ENCODE peak calls at places on chromosomes 13 and 19, in nine cellular contexts. C, T, U, Z, B, X, V, W and K are unnamed samples.

GRCh38 chr19:13169769-13170168 is 19.6 kb downstream of the IER2 start:
- DNase-seq in Z (peak), T (peak), X (peak), V (no peak), U (no peak), W (no peak), C (peak), B (peak), K (no peak)

GRCh38 chr19:4577020-4577782 is 17.7 kb upstream of the SEMA6B start:
- DNase-seq in T (no peak), Z (peak), X (no peak), V (no peak), U (no peak), C (no peak), B (no peak), W (no peak), K (no peak)

GRCh38 chr13:109816979-109817275 is 30.5 kb upstream of the IRS2 start:
- DNase-seq in U (no peak), C (no peak), T (no peak), X (peak), W (no peak), V (no peak), Z (peak), B (peak), K (no peak)

GRCh38 chr19:38615007-38615581 is 2.7 kb downstream of the MAP4K1 start:
- DNase-seq in Z (no peak), V (no peak), W (no peak), T (no peak), B (no peak), X (no peak), C (no peak), U (no peak), K (no peak)

GRCh38 chr13:113401452-113402415 is 37.8 kb upstream of the GRTP1 start:
- DNase-seq in T (no peak), C (no peak), U (no peak), V (no peak), B (no peak), X (no peak), Z (no peak), W (no peak), K (no peak)

GRCh38 chr13:97256343-97256783 is 34.2 kb downstream of the MBNL2 start:
- DNase-seq in T (no peak), W (peak), U (no peak), V (no peak), C (no peak), B (peak), X (peak), Z (peak), K (no peak)

GRCh38 chr13:111925146-111925875 is 141.6 kb upstream of the SOX1 start:
- DNase-seq in X (no peak), B (no peak), T (no peak), W (no peak), Z (no peak), C (no peak), V (no peak), U (no peak), K (no peak)

GRCh38 chr13:41981961-41982723 is 21.2 kb upstream of the VWA8 start:
- DNase-seq in V (no peak), U (no peak), T (no peak), X (peak), C (no peak), W (no peak), B (peak), Z (no peak), K (no peak)

GRCh38 chr19:56253737-56254136 is 18.8 kb upstream of the EDDM13 start:
- DNase-seq in T (no peak), Z (peak), B (peak), V (no peak), W (peak), X (peak), C (no peak), U (no peak), K (no peak)

GRCh38 chr13:26007774-26008173 is 44.0 kb downstream of the SHISA2 start:
- DNase-seq in Z (no peak), W (no peak), U (no peak), B (no peak), T (no peak), X (no peak), C (no peak), V (no peak), K (no peak)

GRCh38 chr19:10966809-10967208 is 6.0 kb downstream of the SMARCA4 start:
- DNase-seq in W (no peak), T (no peak), Z (no peak), U (no peak), X (no peak), V (no peak), B (no peak), C (no peak), K (no peak)
- TF ChIP-seq CTCF in W (no peak), T (no peak), Z (no peak), U (no peak), X (no peak), V (no peak), B (no peak), C (no peak), K (no peak)

DNA sequence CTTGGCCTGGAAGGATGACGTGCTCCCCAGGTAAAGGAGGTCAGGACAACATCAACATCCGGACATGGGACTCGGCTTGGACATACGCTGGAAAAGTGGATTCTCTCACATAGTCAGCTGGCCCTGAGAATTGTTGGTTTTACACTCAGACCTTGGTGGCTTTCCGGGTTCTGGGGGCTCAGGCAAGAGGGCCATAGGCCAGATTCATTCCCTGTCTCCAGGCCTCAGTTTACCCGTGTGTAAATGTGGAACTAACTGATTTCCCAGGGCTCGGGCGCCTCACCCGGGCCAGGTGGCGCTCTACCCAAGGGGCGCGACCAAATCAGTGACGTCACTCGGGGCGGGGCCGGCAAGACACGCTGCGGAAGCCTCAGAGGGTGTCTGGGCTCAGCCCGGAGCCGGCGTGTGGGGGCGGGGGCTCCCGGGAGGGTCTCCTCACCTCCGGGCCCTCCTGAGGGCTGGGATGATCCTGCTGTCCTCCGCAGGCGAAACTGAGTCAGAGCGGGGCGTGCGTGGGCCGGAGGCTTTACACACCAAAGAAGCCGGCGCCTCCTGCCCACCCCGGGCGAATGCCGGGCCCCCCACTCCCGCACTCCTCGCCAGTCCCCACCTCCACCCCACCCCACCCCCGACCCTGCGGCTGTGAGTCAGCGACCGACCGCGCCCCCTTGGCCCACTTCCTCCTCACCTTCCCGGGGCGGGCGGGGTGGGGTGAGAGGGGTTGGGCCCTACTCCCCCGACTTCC is 861 bp upstream of the VASP start:
- DNase-seq in C (peak), B (peak), V (peak), Z (peak), X (peak), T (peak), U (peak), W (peak), K (peak)
- TF ChIP-seq CTCF in C (peak), B (peak), V (no peak), Z (peak), X (peak), T (peak), U (no peak), W (peak), K (no peak)

DNA sequence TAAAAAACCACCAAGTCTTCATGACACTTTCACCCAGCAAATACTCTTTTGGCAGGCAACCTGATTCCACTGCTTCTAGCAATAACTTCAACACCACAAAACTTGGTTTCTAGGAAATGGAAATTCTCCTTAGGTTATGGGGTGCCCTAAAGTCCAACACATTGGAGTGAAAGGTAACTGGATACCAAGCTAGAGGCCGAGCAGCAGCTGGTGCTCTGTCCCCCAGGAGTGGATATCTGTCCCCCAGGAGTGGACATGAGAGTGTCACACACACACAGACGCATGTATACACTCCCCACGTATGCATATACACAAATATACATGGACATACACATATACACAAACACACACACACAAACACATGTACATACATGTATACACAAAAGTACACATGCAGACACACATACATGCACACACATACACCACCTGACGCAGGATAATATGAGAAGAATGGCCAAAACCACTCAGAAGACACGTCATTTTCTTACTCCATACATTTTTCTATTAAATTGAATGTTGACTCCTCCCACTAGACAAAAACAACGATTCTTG is 50.8 kb downstream of the RFX2 start:
- DNase-seq in Z (no peak), B (no peak), X (no peak), V (no peak), U (no peak), C (no peak), T (no peak), W (no peak), K (no peak)
- TF ChIP-seq CTCF in Z (no peak), B (no peak), X (no peak), V (no peak), U (no peak), C (no peak), T (no peak), W (no peak), K (no peak)

DNA sequence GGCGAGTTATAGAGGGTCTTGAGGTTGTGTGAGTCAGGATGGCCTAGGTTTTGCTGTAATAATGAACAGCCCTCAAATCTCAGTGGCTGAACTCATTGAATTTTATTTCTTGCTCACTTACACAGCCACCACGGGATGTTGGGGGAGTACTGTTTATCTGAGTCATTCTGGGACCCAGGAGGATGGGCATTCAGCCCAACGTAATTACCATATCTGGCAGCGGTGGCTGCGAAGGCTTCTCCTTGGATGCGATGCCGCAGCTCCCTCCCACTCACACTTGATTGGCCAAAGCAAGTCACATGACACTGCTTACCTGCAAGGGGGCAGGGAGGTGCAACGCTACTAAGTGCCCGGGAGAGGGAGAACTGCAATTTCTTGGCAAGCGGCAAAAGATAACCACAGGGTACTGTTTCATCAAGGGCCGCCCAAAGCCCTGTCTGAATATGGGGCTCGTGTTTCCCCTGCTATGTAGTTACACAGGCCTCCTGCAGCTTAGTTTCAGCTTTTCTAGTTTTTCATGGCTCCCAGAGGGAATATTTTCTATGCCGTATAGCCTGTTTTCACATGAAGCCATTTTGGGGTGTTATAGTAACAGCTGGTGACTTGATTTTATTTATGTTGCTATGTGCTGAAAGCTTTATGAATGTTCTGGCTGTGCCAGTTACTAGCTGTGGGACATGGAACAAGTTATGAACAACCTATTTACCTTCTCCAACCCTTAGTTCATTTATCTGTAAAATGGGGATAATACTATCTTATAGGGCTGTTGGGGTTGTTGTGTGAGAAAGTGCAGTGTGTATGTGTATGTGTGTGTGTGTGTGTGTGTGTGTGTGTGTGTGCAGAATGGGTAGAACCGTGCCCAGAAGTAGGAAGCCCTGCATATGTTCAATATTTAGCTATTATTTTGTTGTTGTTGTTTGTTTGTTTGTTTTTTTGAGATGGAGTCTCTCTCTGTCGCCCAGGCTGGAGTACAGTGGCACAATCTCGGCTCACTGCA is 20.1 kb downstream of the ZSWIM9 start:
- DNase-seq in T (peak), B (peak), X (peak), C (no peak), V (peak), W (peak), Z (peak), U (peak), K (no peak)
- TF ChIP-seq CTCF in T (no peak), B (peak), X (peak), C (no peak), V (peak), W (no peak), Z (peak), U (peak), K (no peak)

DNA sequence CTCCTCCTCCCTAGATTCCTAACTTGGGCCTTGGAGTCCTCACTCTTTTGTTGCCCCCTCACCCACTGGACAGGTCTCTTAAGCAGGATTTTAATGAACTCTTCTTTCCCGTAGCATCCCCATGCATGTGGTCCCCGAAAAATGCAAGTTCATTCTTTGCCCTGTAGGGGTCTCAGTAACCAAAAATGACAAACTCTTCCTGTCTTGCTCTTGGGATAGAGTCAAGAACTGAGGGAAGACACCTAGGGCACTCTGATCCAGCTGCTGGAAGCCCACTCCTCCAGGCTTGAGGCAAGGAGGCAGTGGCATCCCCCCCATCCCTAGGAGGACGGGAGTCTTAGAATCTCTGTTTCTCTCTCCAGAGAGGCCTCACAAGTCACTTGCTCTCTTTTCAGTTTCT is 987.0 kb downstream of the DIAPH3 start:
- DNase-seq in W (no peak), B (no peak), Z (no peak), T (no peak), U (no peak), X (no peak), V (no peak), C (no peak), K (no peak)
- TF ChIP-seq CTCF in W (peak), B (peak), Z (peak), T (no peak), U (peak), X (no peak), V (no peak), C (no peak), K (no peak)

DNA sequence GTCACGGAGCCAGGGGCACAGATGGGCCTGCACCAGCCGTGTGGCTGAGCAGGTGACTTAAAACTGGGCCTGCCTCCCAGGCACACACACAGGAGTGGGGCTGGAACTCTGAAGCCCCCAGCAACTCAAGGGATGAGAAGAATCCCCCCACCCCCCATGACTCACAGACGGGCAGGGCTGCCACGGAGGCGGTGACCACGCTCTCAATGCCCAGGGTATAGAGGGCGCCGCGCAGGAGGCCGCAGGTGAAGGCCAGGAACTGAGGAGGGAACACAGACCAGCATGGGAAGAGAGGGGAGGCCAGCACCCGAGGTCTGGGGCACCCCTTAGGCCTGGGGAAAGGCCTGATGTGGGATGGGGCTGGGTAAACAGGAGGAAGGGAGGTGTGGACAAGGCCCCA is 3.0 kb upstream of the NKPD1 start:
- DNase-seq in T (no peak), Z (no peak), V (no peak), X (no peak), B (no peak), C (no peak), U (no peak), W (no peak), K (no peak)
- TF ChIP-seq CTCF in T (no peak), Z (no peak), V (no peak), X (no peak), B (no peak), C (no peak), U (no peak), W (no peak), K (no peak)

GRCh38 chr13:32001392-32001768 is 30.2 kb upstream of the FRY start:
- DNase-seq in T (no peak), U (no peak), V (no peak), W (no peak), C (no peak), Z (peak), B (peak), X (peak), K (no peak)

GRCh38 chr13:31997641-31998040 is 33.9 kb upstream of the FRY start:
- DNase-seq in Z (no peak), X (no peak), B (no peak), V (no peak), C (no peak), T (no peak), U (no peak), W (no peak), K (no peak)

GRCh38 chr13:32001769-32002168 is 29.8 kb upstream of the FRY start:
- DNase-seq in T (no peak), B (no peak), Z (no peak), U (no peak), V (no peak), X (no peak), W (no peak), C (no peak), K (no peak)

GRCh38 chr13:31998131-31998530 is 33.4 kb upstream of the FRY start:
- DNase-seq in U (no peak), V (no peak), B (no peak), Z (no peak), T (no peak), W (no peak), C (no peak), X (no peak), K (no peak)

GRCh38 chr13:31996611-31997010 is 35.0 kb upstream of the FRY start:
- DNase-seq in B (no peak), T (no peak), Z (no peak), W (no peak), U (no peak), C (no peak), V (no peak), X (no peak), K (no peak)
- TF ChIP-seq CTCF in B (no peak), T (no peak), Z (no peak), W (no peak), U (no peak), C (no peak), V (no peak), X (no peak), K (no peak)

DNA sequence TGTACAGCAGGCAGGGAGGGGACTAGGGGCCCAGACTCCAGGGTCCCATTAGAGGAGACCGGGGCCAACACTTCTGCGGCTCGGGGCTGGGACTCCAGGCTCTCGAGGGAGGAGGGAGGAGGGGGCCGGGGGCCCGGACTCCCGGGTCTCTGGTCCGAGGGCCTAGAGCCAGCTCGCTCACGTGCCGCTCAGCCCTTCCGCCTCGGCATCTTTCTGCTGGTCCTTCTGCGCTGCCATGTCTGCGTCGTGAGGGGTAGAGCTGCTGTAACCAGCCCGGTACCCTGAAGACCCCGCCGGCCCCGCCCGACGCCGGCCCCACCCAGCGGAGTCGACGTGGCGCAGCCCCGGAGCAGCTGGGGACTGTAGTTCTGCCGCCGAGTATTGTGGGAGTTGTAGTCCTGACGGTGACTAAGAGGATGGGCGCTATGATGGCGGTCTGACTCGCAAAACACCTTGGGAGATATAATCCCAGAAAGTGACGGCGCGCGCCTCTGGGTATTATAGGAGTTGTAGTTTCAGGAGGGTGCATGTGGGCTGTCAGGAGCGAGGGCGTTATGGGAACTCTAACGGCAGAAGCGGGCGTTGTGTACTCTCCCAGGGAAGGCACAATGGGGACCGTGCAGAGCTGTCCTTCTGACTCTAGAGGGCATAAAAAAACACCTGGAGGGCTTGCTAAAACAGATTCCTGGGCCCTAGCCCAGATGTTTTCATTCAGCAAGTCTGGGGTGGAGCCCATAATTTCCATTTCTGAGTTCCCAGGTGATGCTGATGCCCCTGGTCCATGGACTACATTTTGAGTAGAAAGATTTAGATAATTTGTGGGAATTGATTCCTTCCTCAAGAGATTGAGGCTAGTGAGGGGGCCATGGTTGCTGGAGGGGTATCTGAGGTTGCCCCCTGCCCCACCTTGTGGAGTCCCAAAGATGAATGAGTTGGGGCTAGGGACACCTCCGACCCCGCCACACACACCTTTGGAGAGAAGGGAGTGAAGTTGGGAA is at the start of gene RABAC1:
- DNase-seq in Z (peak), T (peak), V (peak), U (peak), X (peak), B (peak), C (peak), W (peak), K (peak)
- TF ChIP-seq CTCF in Z (peak), T (no peak), V (no peak), U (peak), X (no peak), B (no peak), C (no peak), W (peak), K (no peak)